ENCODE peak calls at places on chromosomes 7 and 10, in eight cellular contexts. L is M059J; U is SJSA1; F is psoas muscle; W is activated CD8-positive, alpha-beta memory T cell treated with anti-CD3 and anti-CD28 coated beads for 4 hours; N is T follicular helper cell; X is cerebellum; P is midbrain. Y is an unnamed sample.

GRCh38 chr7:140009735-140010134 is 53.0 kb downstream of the PARP12 start:
- DNase-seq in L (no peak), U (no peak), F (no peak), W (no peak), N (no peak), X (no peak), P (no peak), Y (no peak)

GRCh38 chr7:149320313-149321124 is 58.5 kb downstream of the ZNF783 start:
- DNase-seq in L (no peak), U (no peak), F (no peak), W (no peak), N (no peak), X (no peak), P (no peak), Y (no peak)

GRCh38 chr10:49080071-49080470 is 35.3 kb downstream of the VSTM4 start:
- DNase-seq in L (no peak), U (no peak), F (peak), W (no peak), N (no peak), X (no peak), P (peak), Y (no peak)

GRCh38 chr7:14691597-14692203 is 210.9 kb downstream of the DGKB start:
- DNase-seq in L (peak), U (no peak), F (peak), W (peak), N (peak), X (peak), P (peak), Y (peak)

GRCh38 chr10:62384057-62384446 is 9.9 kb downstream of the ZNF365 start:
- DNase-seq in L (peak), U (peak), F (no peak), W (peak), N (no peak), X (no peak), P (no peak), Y (peak)

GRCh38 chr10:63763744-63764143 is 242.5 kb downstream of the REEP3 start:
- DNase-seq in L (peak), U (no peak), F (no peak), W (no peak), N (no peak), X (no peak), P (no peak), Y (no peak)

GRCh38 chr10:34758447-34758996 is 56.6 kb downstream of the PARD3 start:
- DNase-seq in L (peak), U (peak), F (no peak), W (no peak), N (no peak), X (no peak), P (no peak), Y (no peak)

GRCh38 chr10:6840093-6840763 is 260.2 kb upstream of the PRKCQ start:
- DNase-seq in L (no peak), U (no peak), F (no peak), W (no peak), N (no peak), X (no peak), P (no peak), Y (no peak)

GRCh38 chr7:73891178-73891885 is 30.4 kb downstream of the TMEM270 start:
- DNase-seq in L (peak), U (no peak), F (no peak), W (no peak), N (no peak), X (no peak), P (no peak), Y (no peak)

GRCh38 chr7:56447864-56448693 is 331.9 kb upstream of the NUPR2 start:
- DNase-seq in L (no peak), U (no peak), F (peak), W (no peak), N (no peak), X (no peak), P (no peak), Y (no peak)

GRCh38 chr10:60207894-60208293 is 181.8 kb downstream of the ANK3 start:
- DNase-seq in L (no peak), U (no peak), F (no peak), W (no peak), N (no peak), X (peak), P (no peak), Y (no peak)

GRCh38 chr10:48655426-48656240 is 29.0 kb upstream of the WDFY4 start:
- DNase-seq in L (peak), U (peak), F (peak), W (no peak), N (no peak), X (peak), P (peak), Y (no peak)

GRCh38 chr10:126337241-126337640 is 51.0 kb downstream of the ADAM12 start:
- DNase-seq in L (no peak), U (no peak), F (no peak), W (no peak), N (no peak), X (no peak), P (no peak), Y (no peak)

Y was measured in effector memory CD4-positive, alpha-beta T cell.